ENCODE peak calls at places on chromosomes 7 and 10, in five cellular contexts. One of them, this sample, is unnamed.

GRCh38 chr10:6671976-6672375 is 91.9 kb upstream of the PRKCQ start:
- DNase-seq in IMR-90: peak
- DNase-seq in trophoblast cell: no peak
- DNase-seq in H1: no peak
- DNase-seq in neuronal stem cell: no peak
- DNase-seq in this sample: no peak

GRCh38 chr10:109386101-109386500 is 537.2 kb downstream of the XPNPEP1 start:
- DNase-seq in IMR-90: no peak
- DNase-seq in trophoblast cell: no peak
- DNase-seq in H1: no peak
- DNase-seq in neuronal stem cell: no peak
- DNase-seq in this sample: no peak

GRCh38 chr7:55065079-55065478 is 46.3 kb downstream of the EGFR start:
- DNase-seq in IMR-90: peak
- DNase-seq in trophoblast cell: peak
- DNase-seq in H1: no peak
- DNase-seq in neuronal stem cell: no peak
- DNase-seq in this sample: peak

GRCh38 chr10:111360260-111360925 is 283.6 kb downstream of the ADRA2A start:
- DNase-seq in IMR-90: no peak
- DNase-seq in trophoblast cell: peak
- DNase-seq in H1: peak
- DNase-seq in neuronal stem cell: peak
- DNase-seq in this sample: peak

GRCh38 chr7:115216652-115217051 is 294.8 kb downstream of the MDFIC start:
- DNase-seq in IMR-90: peak
- DNase-seq in trophoblast cell: no peak
- DNase-seq in H1: no peak
- DNase-seq in neuronal stem cell: no peak
- DNase-seq in this sample: no peak

GRCh38 chr7:73789051-73789450 is 19.0 kb upstream of the CLDN3 start:
- DNase-seq in IMR-90: no peak
- DNase-seq in trophoblast cell: no peak
- DNase-seq in H1: no peak
- DNase-seq in neuronal stem cell: no peak
- DNase-seq in this sample: no peak

GRCh38 chr10:70617798-70618568 is 15.4 kb upstream of the PRF1 start:
- DNase-seq in IMR-90: peak
- DNase-seq in trophoblast cell: no peak
- DNase-seq in H1: no peak
- DNase-seq in neuronal stem cell: no peak
- DNase-seq in this sample: peak

GRCh38 chr10:62996925-62997324 is 136.2 kb upstream of the NRBF2 start:
- DNase-seq in IMR-90: no peak
- DNase-seq in trophoblast cell: no peak
- DNase-seq in H1: no peak
- DNase-seq in neuronal stem cell: no peak
- DNase-seq in this sample: no peak

GRCh38 chr10:3472705-3473078 is 300.1 kb upstream of the PITRM1 start:
- DNase-seq in IMR-90: peak
- DNase-seq in trophoblast cell: no peak
- DNase-seq in H1: no peak
- DNase-seq in neuronal stem cell: no peak
- DNase-seq in this sample: peak

GRCh38 chr7:134613623-134614347 is 32.9 kb upstream of the BPGM start:
- DNase-seq in IMR-90: peak
- DNase-seq in trophoblast cell: no peak
- DNase-seq in H1: no peak
- DNase-seq in neuronal stem cell: no peak
- DNase-seq in this sample: peak

DNA sequence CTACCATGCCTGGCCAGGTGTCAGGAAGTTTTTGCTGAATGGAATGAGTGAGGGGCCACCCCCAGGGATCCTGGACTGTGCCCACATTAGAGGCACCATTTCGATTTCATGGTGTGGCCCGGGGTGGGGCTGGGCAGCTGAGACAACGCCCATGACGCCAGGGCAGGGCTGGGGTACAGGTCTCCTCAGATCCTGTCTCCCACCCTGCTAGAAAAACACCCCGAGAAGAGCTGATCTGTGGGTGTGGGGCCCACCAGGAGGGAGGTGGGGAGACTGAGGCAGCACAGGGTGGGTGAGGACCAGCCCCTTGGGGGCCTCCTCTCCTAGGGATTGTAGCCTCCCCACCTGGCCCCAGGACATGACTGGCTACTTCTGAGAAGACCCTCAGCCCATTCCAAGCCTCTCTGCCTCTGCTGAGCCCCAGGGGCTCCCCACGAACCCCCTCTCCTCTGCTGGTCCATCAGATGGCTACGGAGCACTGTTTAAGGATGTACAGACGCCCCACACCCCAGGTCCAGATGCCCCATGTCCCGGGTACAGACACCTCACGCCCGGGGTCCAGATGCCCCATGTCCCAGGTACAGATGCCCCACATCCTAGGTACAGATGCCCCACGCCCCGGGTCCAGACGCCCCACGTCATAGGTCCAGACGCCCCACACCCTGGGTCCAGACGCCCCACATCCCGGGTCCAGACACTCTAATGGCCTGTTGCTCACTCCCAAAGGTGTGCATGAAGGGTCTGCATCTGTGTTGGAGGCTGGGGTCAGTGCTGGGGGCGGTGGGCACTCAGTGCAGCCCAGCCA is 99.4 kb downstream of the MICALL2 start:
- DNase-seq in IMR-90: no peak
- DNase-seq in trophoblast cell: no peak
- DNase-seq in H1: no peak
- DNase-seq in neuronal stem cell: no peak
- DNase-seq in this sample: no peak
- H3K27ac ChIP-seq in IMR-90: no peak
- H3K27ac ChIP-seq in trophoblast cell: no peak
- H3K27ac ChIP-seq in H1: no peak
- H3K27ac ChIP-seq in neuronal stem cell: no peak
- H3K27ac ChIP-seq in this sample: no peak

GRCh38 chr7:97872025-97872669 is at the start of gene ASNS:
- DNase-seq in IMR-90: peak
- DNase-seq in trophoblast cell: peak
- DNase-seq in H1: peak
- DNase-seq in neuronal stem cell: peak
- DNase-seq in this sample: peak
- H3K14ac ChIP-seq in IMR-90: peak
- H3K14ac ChIP-seq in trophoblast cell: peak
- H3K14ac ChIP-seq in H1: no peak
- H3K14ac ChIP-seq in neuronal stem cell: peak
- H3K14ac ChIP-seq in this sample: no peak

GRCh38 chr10:30453764-30454527 is 20.0 kb downstream of the MAP3K8 start:
- DNase-seq in IMR-90: no peak
- DNase-seq in trophoblast cell: no peak
- DNase-seq in H1: no peak
- DNase-seq in neuronal stem cell: no peak
- DNase-seq in this sample: no peak
- H3K4me3 ChIP-seq in IMR-90: no peak
- H3K4me3 ChIP-seq in trophoblast cell: no peak
- H3K4me3 ChIP-seq in H1: no peak
- H3K4me3 ChIP-seq in neuronal stem cell: no peak
- H3K4me3 ChIP-seq in this sample: peak

GRCh38 chr10:80133221-80133620 is 691 bp downstream of the PLAC9 start:
- DNase-seq in IMR-90: no peak
- DNase-seq in trophoblast cell: no peak
- DNase-seq in H1: no peak
- DNase-seq in neuronal stem cell: no peak
- DNase-seq in this sample: no peak
- H3K27ac ChIP-seq in IMR-90: peak
- H3K27ac ChIP-seq in trophoblast cell: no peak
- H3K27ac ChIP-seq in H1: no peak
- H3K27ac ChIP-seq in neuronal stem cell: no peak
- H3K27ac ChIP-seq in this sample: no peak